ENCODE peak calls at places on chromosome 2, in ten cellular contexts. D, W, Y, P, Z, J, S, H, B and I are unnamed samples.
A peak's percentile ranks its signal among the peaks of the same experiment; 100 is the strongest.

GRCh38 chr2:143284087-143284675 is 155.0 kb downstream of the ARHGAP15 start:
- DNase-seq in S (peak; percentile 53), Z (no peak), J (no peak), H (peak; percentile 70), P (peak; percentile 78), B (no peak), Y (peak; percentile 50), W (no peak), D (no peak), I (peak; percentile 69)

GRCh38 chr2:171289938-171290480 is 129.3 kb upstream of the TLK1 start:
- DNase-seq in S (no peak), H (no peak), D (no peak), J (no peak), W (no peak), Z (no peak), P (no peak), Y (peak; percentile 52), B (no peak), I (no peak)

GRCh38 chr2:237626813-237627451 is 455 bp upstream of the LRRFIP1 start:
- DNase-seq in J (no peak), Y (no peak), B (no peak), Z (no peak), H (no peak), S (no peak), W (peak; percentile 19), P (peak; percentile 74), D (no peak), I (no peak)

GRCh38 chr2:127508621-127509034 is 17.7 kb downstream of the IWS1 start:
- DNase-seq in W (no peak), B (peak; percentile 91), Y (peak; percentile 99), Z (no peak), H (no peak), S (peak; percentile 37), D (peak; percentile 81), P (no peak), J (peak; percentile 39), I (no peak)

GRCh38 chr2:222024934-222025890 is 273.6 kb downstream of the PAX3 start:
- DNase-seq in J (no peak), B (no peak), S (peak; percentile 79), P (peak; percentile 84), Y (peak; percentile 42), Z (no peak), D (peak; percentile 8), H (peak; percentile 45), W (no peak), I (peak; percentile 35)

GRCh38 chr2:43083710-43084698 is 142.4 kb downstream of the ZFP36L2 start:
- DNase-seq in P (peak; percentile 39), J (no peak), Y (peak; percentile 55), B (peak; percentile 78), H (no peak), D (no peak), Z (no peak), S (peak; percentile 98), W (no peak), I (no peak)

GRCh38 chr2:218953366-218953954 is 6.0 kb upstream of the CDK5R2 start:
- DNase-seq in Z (no peak), H (no peak), W (no peak), D (no peak), B (no peak), Y (no peak), P (peak; percentile 74), S (no peak), J (no peak), I (no peak)

GRCh38 chr2:116094196-116094595 is 1651.8 kb downstream of the DPP10 start:
- DNase-seq in J (no peak), B (no peak), Z (no peak), H (peak; percentile 9), W (no peak), D (no peak), Y (no peak), S (no peak), P (peak; percentile 58), I (no peak)

GRCh38 chr2:45190481-45190880 is 181.2 kb upstream of the SIX2 start:
- DNase-seq in P (peak; percentile 16), H (no peak), Y (peak; percentile 69), S (no peak), Z (no peak), W (no peak), D (no peak), B (no peak), J (no peak), I (no peak)

GRCh38 chr2:134232868-134233732 is 20.8 kb upstream of the MGAT5 start:
- DNase-seq in H (peak; percentile 67), B (no peak), P (no peak), Y (peak; percentile 59), D (no peak), J (no peak), W (no peak), S (no peak), Z (peak; percentile 35), I (peak; percentile 70)